ENCODE peak calls at places on chromosomes 3 and 15, in nine cellular contexts. G is tibial artery, H is AG04449, Z is heart left ventricle, Y is lung, R is GM12865, D is adipocyte, C is neuronal stem cell, Q is Peyer's patch. F is an unnamed sample.

GRCh38 chr3:138434276-138434874 is at the start of gene ESYT3:
- DNase-seq in Z (peak), Y (peak), Q (no peak), H (no peak), C (peak), R (no peak), G (peak), D (peak), F (peak)

GRCh38 chr3:130480736-130481135 is 36.2 kb upstream of the COL6A6 start:
- DNase-seq in Y (no peak), H (no peak), C (peak), Q (no peak), G (no peak), D (peak), Z (peak), R (peak), F (peak)

GRCh38 chr3:78809941-78810340 is 957.9 kb downstream of the ROBO1 start:
- DNase-seq in C (no peak), H (no peak), G (no peak), Q (no peak), R (no peak), Z (no peak), D (no peak), Y (no peak), F (peak)

GRCh38 chr15:61681038-61681418 is 379.2 kb downstream of the VPS13C start:
- DNase-seq in Y (no peak), Q (no peak), R (no peak), C (no peak), G (no peak), Z (no peak), H (no peak), D (no peak), F (no peak)

GRCh38 chr3:4471907-4472306 is 4.8 kb upstream of the SUMF1 start:
- DNase-seq in Z (no peak), R (no peak), Q (no peak), H (no peak), Y (no peak), G (no peak), C (no peak), D (no peak), F (no peak)

GRCh38 chr15:31474059-31474868 is 147.6 kb downstream of the KLF13 start:
- DNase-seq in R (peak), G (no peak), Z (no peak), Q (peak), D (no peak), C (no peak), Y (no peak), H (no peak), F (no peak)

GRCh38 chr3:18354706-18355105 is 70.4 kb downstream of the SATB1 start:
- DNase-seq in H (no peak), R (no peak), C (no peak), Y (no peak), Z (no peak), Q (no peak), G (no peak), D (no peak), F (peak)

GRCh38 chr3:30646181-30646876 is 39.9 kb downstream of the TGFBR2 start:
- DNase-seq in Z (no peak), Q (no peak), G (no peak), D (peak), Y (no peak), C (no peak), H (no peak), R (no peak), F (peak)

GRCh38 chr15:80456517-80457497 is 52.6 kb downstream of the ARNT2 start:
- DNase-seq in G (no peak), C (no peak), H (peak), Q (no peak), Z (no peak), R (peak), Y (no peak), D (peak), F (peak)

GRCh38 chr3:113697192-113698090 is 999 bp upstream of the USF3 start:
- DNase-seq in Z (peak), Q (peak), C (no peak), H (no peak), G (no peak), Y (no peak), R (peak), D (peak), F (peak)

GRCh38 chr3:58657571-58658141 is 8.9 kb downstream of the FAM3D start:
- DNase-seq in H (no peak), Q (no peak), G (peak), Y (no peak), Z (no peak), R (no peak), C (no peak), D (no peak), F (no peak)

GRCh38 chr3:110384601-110385000 is 687.0 kb upstream of the NECTIN3 start:
- DNase-seq in C (no peak), Y (no peak), H (peak), Z (no peak), D (peak), G (no peak), Q (no peak), R (no peak), F (peak)

GRCh38 chr3:171122212-171122611 is 95.7 kb upstream of the SLC2A2 start:
- DNase-seq in Z (no peak), G (no peak), R (no peak), H (no peak), Q (no peak), D (no peak), Y (no peak), C (no peak), F (peak)

GRCh38 chr3:187773233-187773962 is 28.1 kb upstream of the BCL6 start:
- DNase-seq in G (no peak), C (no peak), Q (peak), D (no peak), R (peak), H (no peak), Y (no peak), Z (no peak), F (no peak)

GRCh38 chr15:67750371-67750770 is 74.9 kb upstream of the SKOR1 start:
- DNase-seq in Y (no peak), D (peak), Z (no peak), C (no peak), G (no peak), Q (no peak), H (no peak), R (no peak), F (no peak)

GRCh38 chr3:107524214-107525100 is 1.7 kb downstream of the BBX start:
- DNase-seq in R (peak), G (peak), Y (peak), Z (peak), Q (peak), H (no peak), C (peak), D (peak), F (peak)

GRCh38 chr15:33923446-33923845 is 44.9 kb upstream of the CHRM5 start:
- DNase-seq in Z (no peak), G (no peak), D (no peak), H (no peak), C (no peak), R (no peak), Q (no peak), Y (no peak), F (no peak)
- H3K4me3 ChIP-seq in Z (no peak), G (no peak), D (no peak), H (no peak), C (no peak), R (no peak), Q (no peak), Y (no peak), F (no peak)

DNA sequence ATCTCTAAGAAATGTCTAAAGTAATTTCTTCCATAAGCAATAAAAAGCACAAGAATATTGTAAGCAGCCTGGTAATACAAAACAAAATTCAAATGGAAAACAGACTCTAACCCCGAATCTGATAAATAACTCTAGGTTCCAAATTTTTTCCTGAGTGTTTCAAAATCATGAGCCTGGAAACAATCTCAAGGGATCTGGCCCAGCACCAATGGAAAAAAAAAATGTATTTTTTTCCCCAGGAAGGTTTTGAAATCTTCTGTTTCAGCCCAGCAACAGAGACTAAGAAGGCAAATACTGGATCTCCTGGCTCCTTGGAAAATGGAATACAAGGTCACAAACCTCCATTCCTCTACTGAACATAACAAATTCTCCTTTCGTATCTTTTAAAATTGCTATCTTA is 13.0 kb downstream of the TBC1D2B start:
- DNase-seq in Q (no peak), D (peak), G (no peak), H (no peak), Y (no peak), R (no peak), Z (no peak), C (no peak), F (no peak)
- H3K4me3 ChIP-seq in Q (no peak), D (peak), G (no peak), H (no peak), Y (no peak), R (peak), Z (no peak), C (no peak), F (no peak)

DNA sequence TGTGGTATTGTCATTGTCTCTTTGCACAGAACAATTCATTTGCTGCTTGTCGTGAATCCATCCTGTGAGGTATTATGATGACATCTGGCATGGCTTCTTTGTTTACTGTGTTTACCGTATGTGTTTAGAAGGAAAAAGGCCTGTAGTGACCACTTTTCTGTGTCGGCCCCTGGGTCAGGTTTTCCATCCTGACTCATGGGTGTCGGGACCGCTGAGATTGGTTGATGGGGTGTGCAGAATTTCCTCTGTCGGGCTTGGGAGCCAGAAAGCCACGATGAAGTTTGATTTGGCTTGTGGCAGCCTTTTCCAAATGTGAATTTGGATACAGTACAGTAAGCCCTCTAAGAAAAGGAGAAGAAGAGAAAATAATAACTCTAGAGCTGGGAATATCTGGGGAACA is 113.5 kb downstream of the FNDC3B start:
- DNase-seq in Z (no peak), D (peak), G (no peak), H (no peak), Y (no peak), C (no peak), R (no peak), Q (no peak), F (peak)
- H3K4me3 ChIP-seq in Z (peak), D (peak), G (no peak), H (peak), Y (no peak), C (no peak), R (no peak), Q (no peak), F (peak)

GRCh38 chr3:160565442-160566403 is at the start of gene KPNA4:
- DNase-seq in H (peak), R (peak), D (peak), Z (peak), C (peak), Y (peak), G (peak), Q (peak), F (peak)

GRCh38 chr3:160564205-160564922 is 1.0 kb downstream of the KPNA4 start:
- DNase-seq in C (peak), H (no peak), G (no peak), Y (peak), D (peak), Q (no peak), R (peak), Z (peak), F (no peak)

GRCh38 chr3:160566499-160566898 is 1.1 kb upstream of the KPNA4 start:
- DNase-seq in C (no peak), Z (no peak), H (no peak), G (no peak), D (no peak), Y (no peak), Q (no peak), R (no peak), F (no peak)

GRCh38 chr3:160562952-160563351 is 2.4 kb downstream of the KPNA4 start:
- DNase-seq in C (no peak), Z (no peak), D (no peak), G (no peak), Y (no peak), Q (no peak), H (no peak), R (no peak), F (no peak)

GRCh38 chr3:160564949-160565441 is 376 bp downstream of the KPNA4 start:
- DNase-seq in D (peak), C (peak), Q (peak), R (peak), G (peak), Z (peak), Y (peak), H (no peak), F (peak)
- H3K4me3 ChIP-seq in D (peak), C (peak), Q (peak), R (peak), G (peak), Z (peak), Y (peak), H (peak), F (peak)

DNA sequence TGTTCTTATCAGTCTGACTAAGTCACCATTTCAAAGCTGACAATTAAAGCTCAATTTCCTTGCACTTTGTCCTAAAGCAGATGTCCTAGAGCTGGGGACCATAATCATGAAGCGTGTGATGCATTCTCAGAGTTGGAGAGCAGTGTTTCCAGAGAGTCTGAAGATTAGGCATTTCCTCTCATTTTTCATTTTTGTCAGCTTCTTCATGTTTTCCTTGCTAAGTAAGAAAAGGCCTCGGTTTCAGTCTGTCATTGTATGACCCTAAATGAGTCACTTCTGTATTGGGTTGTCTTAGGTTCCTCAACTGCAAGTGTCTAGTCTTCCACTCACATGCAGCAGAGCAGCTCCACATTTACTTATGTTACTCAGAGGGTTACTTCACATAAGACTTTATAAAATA is 257.2 kb upstream of the TPRG1 start:
- DNase-seq in Z (no peak), D (peak), Y (no peak), C (no peak), Q (no peak), R (peak), G (no peak), H (no peak), F (peak)
- H3K4me3 ChIP-seq in Z (no peak), D (no peak), Y (no peak), C (no peak), Q (no peak), R (no peak), G (no peak), H (no peak), F (no peak)

GRCh38 chr15:41512512-41513281 is 930 bp downstream of the LTK start:
- DNase-seq in G (no peak), Y (no peak), C (no peak), D (peak), Q (peak), R (peak), H (no peak), Z (no peak), F (no peak)
- H3K4me3 ChIP-seq in G (peak), Y (peak), C (peak), D (peak), Q (peak), R (no peak), H (peak), Z (peak), F (peak)

GRCh38 chr15:96340348-96340610 is 9.8 kb downstream of the NR2F2 start:
- DNase-seq in G (no peak), Z (no peak), R (no peak), C (no peak), Q (no peak), H (no peak), Y (no peak), D (no peak), F (no peak)
- H3K4me3 ChIP-seq in G (peak), Z (peak), R (peak), C (no peak), Q (no peak), H (peak), Y (no peak), D (peak), F (peak)